ENCODE peak calls at places on chromosomes 13 and 19, in five cellular contexts. V, Q, R, O and U are unnamed samples.

GRCh38 chr13:20125129-20125782 is 35.6 kb downstream of the GJA3 start:
- DNase-seq in V (peak; percentile 8), Q (no peak), R (no peak), O (no peak), U (no peak)

GRCh38 chr19:12945479-12946091 is at the start of gene RAD23A:
- DNase-seq in V (peak; percentile 99), Q (peak; percentile 98), R (peak; percentile 97), O (peak; percentile 99), U (peak; percentile 97)

GRCh38 chr19:16295071-16295470 is 29.6 kb upstream of the KLF2 start:
- DNase-seq in V (no peak), Q (no peak), R (no peak), O (no peak), U (no peak)

GRCh38 chr13:21625366-21625765 is 21.4 kb upstream of the MICU2 start:
- DNase-seq in V (no peak), Q (no peak), R (no peak), O (peak; percentile 19), U (peak; percentile 20)

GRCh38 chr13:30862707-30863106 is 43.4 kb upstream of the MEDAG start:
- DNase-seq in V (no peak), Q (peak; percentile 62), R (peak; percentile 51), O (peak; percentile 28), U (no peak)

GRCh38 chr19:23823952-23824389 is 65.3 kb upstream of the ZNF681 start:
- DNase-seq in V (no peak), Q (no peak), R (no peak), O (peak; percentile 16), U (peak; percentile 20)

GRCh38 chr13:103883152-103883551 is 816.9 kb upstream of the SLC10A2 start:
- DNase-seq in V (peak; percentile 91), Q (peak; percentile 87), R (peak; percentile 87), O (peak; percentile 50), U (no peak)

GRCh38 chr13:75326173-75327131 is 155.5 kb downstream of the TBC1D4 start:
- DNase-seq in V (no peak), Q (peak; percentile 34), R (no peak), O (no peak), U (peak; percentile 85)

GRCh38 chr19:23762884-23763711 is 4.4 kb upstream of the ZNF681 start:
- DNase-seq in V (peak; percentile 93), Q (peak; percentile 87), R (peak; percentile 89), O (peak; percentile 93), U (peak; percentile 88)

GRCh38 chr13:89803839-89804238 is 1543.6 kb upstream of the MIR17HG start:
- DNase-seq in V (no peak), Q (no peak), R (no peak), O (no peak), U (no peak)

GRCh38 chr19:6521718-6522646 is 8.8 kb upstream of the TNFSF9 start:
- DNase-seq in V (no peak), Q (no peak), R (no peak), O (peak; percentile 61), U (peak; percentile 75)

GRCh38 chr13:60158321-60158801 is 5.4 kb downstream of the DIAPH3 start:
- DNase-seq in V (no peak), Q (no peak), R (no peak), O (no peak), U (no peak)

GRCh38 chr13:83666126-83666525 is 216.1 kb downstream of the SLITRK1 start:
- DNase-seq in V (no peak), Q (no peak), R (no peak), O (no peak), U (no peak)

GRCh38 chr19:10292206-10292788 is 2.5 kb downstream of the ICAM5 start:
- DNase-seq in V (peak; percentile 92), Q (peak; percentile 80), R (peak; percentile 92), O (peak; percentile 91), U (peak; percentile 55)

GRCh38 chr13:97142452-97142851 is 79.7 kb upstream of the MBNL2 start:
- DNase-seq in V (no peak), Q (peak; percentile 36), R (no peak), O (peak; percentile 70), U (no peak)

GRCh38 chr13:41590643-41591042 is 133.3 kb downstream of the RGCC start:
- DNase-seq in V (no peak), Q (no peak), R (no peak), O (no peak), U (no peak)

GRCh38 chr13:106418556-106418955 is 116.9 kb downstream of the EFNB2 start:
- DNase-seq in V (no peak), Q (no peak), R (no peak), O (no peak), U (no peak)

GRCh38 chr13:47457631-47458030 is 543.4 kb downstream of the SUCLA2 start:
- DNase-seq in V (no peak), Q (no peak), R (no peak), O (no peak), U (no peak)

GRCh38 chr13:40376867-40377266 is 289.6 kb downstream of the FOXO1 start:
- DNase-seq in V (no peak), Q (no peak), R (no peak), O (no peak), U (no peak)

GRCh38 chr13:35144496-35144895 is 202.4 kb downstream of the NBEA start:
- DNase-seq in V (no peak), Q (no peak), R (no peak), O (no peak), U (no peak)

GRCh38 chr19:50500060-50500752 is 10.8 kb downstream of the JOSD2 start:
- DNase-seq in V (no peak), Q (peak; percentile 92), R (no peak), O (no peak), U (no peak)

GRCh38 chr19:5691930-5692784 is 2.1 kb downstream of the RPL36 start:
- DNase-seq in V (no peak), Q (no peak), R (no peak), O (no peak), U (no peak)

GRCh38 chr13:110106726-110107125 is 200.2 kb downstream of the COL4A1 start:
- DNase-seq in V (peak; percentile 68), Q (peak; percentile 82), R (no peak), O (peak; percentile 29), U (no peak)

GRCh38 chr13:74770361-74770760 is 636.2 kb upstream of the KLF12 start:
- DNase-seq in V (no peak), Q (no peak), R (no peak), O (no peak), U (no peak)

GRCh38 chr19:33071887-33072286 is 7.2 kb upstream of the RHPN2 start:
- DNase-seq in V (no peak), Q (no peak), R (no peak), O (peak; percentile 52), U (no peak)
- H3K27ac ChIP-seq in V (no peak overlapping the region), Q (no peak overlapping the region), R (no peak overlapping the region), O (peak overlapping the region; percentile 41), U (no peak overlapping the region)

GRCh38 chr19:36796714-36796999 is 24.1 kb upstream of the ZNF850 start:
- DNase-seq in V (no peak), Q (no peak), R (no peak), O (no peak), U (no peak)

DNA sequence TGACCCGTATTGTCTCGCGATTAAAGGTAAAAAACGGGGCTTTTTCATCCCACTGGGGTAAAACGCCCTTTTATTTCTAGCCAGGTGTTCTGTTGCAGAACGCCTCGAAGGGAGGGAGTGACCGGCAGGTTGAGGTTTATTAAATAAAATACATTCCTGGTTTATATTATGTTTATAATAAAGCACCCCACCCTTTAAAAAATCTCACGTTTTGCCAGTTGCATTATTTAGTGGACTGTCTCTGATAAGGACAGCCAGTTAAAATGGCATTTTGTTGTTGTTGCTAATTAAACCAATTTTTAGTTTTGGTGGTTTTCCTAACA is 25.1 kb upstream of the ZNF850 start:
- DNase-seq in V (no peak), Q (no peak), R (no peak), O (no peak), U (no peak)
- H3K4me1 ChIP-seq in V (peaks cover 6% of the 10 kb centered on the region), Q (no peaks in the 10 kb centered on the region), R (no peaks in the 10 kb centered on the region), O (no peaks in the 10 kb centered on the region), U (peaks cover 4% of the 10 kb centered on the region)

DNA sequence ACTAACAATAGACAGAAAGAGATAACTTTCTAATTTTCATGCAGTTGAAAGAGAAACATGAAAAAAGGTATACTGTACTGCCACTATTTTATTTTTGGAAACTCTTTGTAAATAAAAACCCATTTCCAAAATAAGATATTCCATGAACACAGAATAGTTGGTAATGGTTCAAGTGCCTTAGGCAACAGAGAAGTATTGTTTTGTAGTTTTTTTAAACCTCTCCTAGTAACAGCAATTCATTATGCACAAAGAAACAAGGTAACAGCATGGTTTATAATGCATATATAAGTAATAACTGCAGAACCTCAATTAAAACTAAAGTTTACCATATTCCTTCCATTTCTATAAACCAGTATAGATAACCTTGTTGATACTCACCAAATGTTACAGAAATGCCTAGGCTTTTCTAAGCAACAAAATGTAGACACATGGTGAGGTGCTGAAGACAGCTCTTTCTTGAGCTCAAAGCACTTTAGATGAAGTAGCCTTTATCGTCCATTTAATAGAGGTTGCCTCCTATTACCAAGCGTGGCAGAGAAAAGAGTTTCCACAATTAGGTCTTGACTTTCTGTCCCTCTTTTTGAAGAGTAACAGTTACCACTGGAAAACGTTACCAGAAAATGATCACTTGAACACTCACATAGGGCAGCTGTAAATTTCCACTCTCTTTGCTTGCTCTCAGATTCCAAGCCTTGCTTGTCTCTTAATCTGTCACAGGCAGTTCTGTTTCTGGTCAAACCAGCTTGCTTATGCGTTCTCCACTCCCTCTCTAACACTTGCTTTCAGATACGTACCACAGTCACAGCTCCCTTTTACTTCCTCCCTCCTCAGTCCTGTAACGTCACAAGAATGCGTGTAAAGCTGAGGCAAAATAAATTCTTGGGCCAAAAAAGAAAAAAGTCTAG is 42.9 kb downstream of the CAB39L start:
- DNase-seq in V (no peak), Q (no peak), R (peak; percentile 47), O (peak; percentile 22), U (no peak)
- H3K27ac ChIP-seq in V (peak overlapping the region; percentile 93), Q (peak overlapping the region; percentile 80), R (peak overlapping the region; percentile 88), O (peak overlapping the region; percentile 81), U (no peak overlapping the region)

DNA sequence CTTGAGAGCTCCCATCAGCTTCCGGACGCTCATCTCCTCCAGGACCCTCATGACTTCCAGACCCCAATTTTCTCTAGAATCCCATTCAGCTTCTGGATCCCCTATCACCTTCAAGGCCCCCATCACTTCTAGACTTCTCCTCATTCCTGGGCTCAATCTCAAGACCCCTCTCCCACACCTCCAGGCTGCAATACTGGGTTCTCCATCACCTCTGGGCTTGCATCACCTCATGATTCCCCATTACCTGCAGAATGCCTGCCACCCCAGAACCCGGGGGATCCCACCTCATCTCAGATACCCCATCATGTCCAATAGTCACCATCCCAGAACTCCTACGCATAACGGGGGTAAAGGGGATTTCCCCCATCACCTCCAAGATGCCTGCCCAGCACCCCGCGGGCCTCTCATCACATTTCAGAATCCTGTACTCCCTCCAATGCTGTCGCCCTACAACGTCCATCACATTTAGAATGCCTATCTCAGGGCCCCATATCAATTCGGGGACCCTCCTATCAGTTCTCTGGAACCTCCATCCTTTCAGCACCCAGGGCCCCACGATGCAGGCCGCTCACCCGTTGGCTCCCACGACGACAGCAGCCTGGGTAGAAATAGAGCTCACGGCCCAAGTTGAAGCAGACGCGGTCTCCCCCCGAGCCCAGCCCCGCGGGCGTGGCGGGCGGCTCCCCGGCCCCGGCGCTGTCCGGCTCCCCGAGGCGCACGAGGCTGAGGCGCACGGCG is 732 bp downstream of the DMWD start:
- DNase-seq in V (no peak), Q (no peak), R (no peak), O (no peak), U (peak; percentile 13)
- H3K4me1 ChIP-seq in V (peaks cover 24% of the 10 kb centered on the region), Q (no peaks in the 10 kb centered on the region), R (no peaks in the 10 kb centered on the region), O (peaks cover 14% of the 10 kb centered on the region), U (peaks cover 32% of the 10 kb centered on the region)

DNA sequence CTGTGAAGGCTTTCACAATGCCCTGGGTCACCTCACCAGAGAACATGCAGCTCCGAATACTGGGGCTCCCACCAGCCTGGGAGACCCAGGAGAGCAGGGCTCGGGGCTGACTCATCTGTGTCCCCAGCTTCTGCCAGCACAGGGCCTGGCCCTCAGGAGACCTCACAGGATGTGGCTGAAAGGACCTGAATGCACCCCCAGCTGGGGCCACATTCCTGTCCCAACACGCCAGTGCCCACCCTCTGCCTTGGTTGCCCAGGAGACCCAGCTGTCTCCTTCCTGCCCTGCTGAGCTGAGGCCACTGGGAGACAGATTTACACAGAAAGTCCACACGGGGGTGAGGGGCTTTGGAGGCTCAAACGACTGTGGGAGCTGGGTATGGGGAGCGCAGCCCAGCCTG is 11.9 kb downstream of the BCAT2 start:
- DNase-seq in V (no peak), Q (no peak), R (no peak), O (no peak), U (no peak)
- H3K27ac ChIP-seq in V (no peak overlapping the region), Q (no peak overlapping the region), R (no peak overlapping the region), O (no peak overlapping the region), U (no peak overlapping the region)